ENCODE peak calls at places on chromosome 11, in four cellular contexts. D, W, S and X are unnamed samples.

GRCh38 chr11:128630367-128631230 is 43.2 kb upstream of the ETS1 start:
- DNase-seq in D (peak), W (peak), S (peak), X (peak)

GRCh38 chr11:94602430-94603372 is 35.5 kb downstream of the PIWIL4 start:
- DNase-seq in D (no peak), W (peak), S (peak), X (peak)

GRCh38 chr11:61589961-61590360 is 9.1 kb upstream of the SYT7 start:
- DNase-seq in D (no peak), W (no peak), S (no peak), X (no peak)

GRCh38 chr11:115636686-115637555 is 132.7 kb upstream of the CADM1 start:
- DNase-seq in D (no peak), W (no peak), S (no peak), X (no peak)

GRCh38 chr11:57900315-57900714 is 123.4 kb upstream of the OR9Q1 start:
- DNase-seq in D (peak), W (no peak), S (no peak), X (peak)

GRCh38 chr11:94130589-94131362 is 2.1 kb downstream of the PANX1 start:
- DNase-seq in D (peak), W (peak), S (peak), X (no peak)

GRCh38 chr11:119935341-119935925 is 202.5 kb downstream of the TRIM29 start:
- DNase-seq in D (no peak), W (no peak), S (no peak), X (no peak)

GRCh38 chr11:62295504-62295903 is 3.4 kb downstream of the SCGB1D4 start:
- DNase-seq in D (peak), W (peak), S (peak), X (peak)

GRCh38 chr11:69083531-69084247 is 35.0 kb downstream of the TPCN2 start:
- DNase-seq in D (no peak), W (no peak), S (no peak), X (no peak)

GRCh38 chr11:64742940-64743590 is 877 bp downstream of the RASGRP2 start:
- DNase-seq in D (peak), W (no peak), S (peak), X (peak)

GRCh38 chr11:1350086-1350725 is 39.5 kb upstream of the BRSK2 start:
- DNase-seq in D (no peak), W (no peak), S (no peak), X (no peak)

GRCh38 chr11:13384837-13385417 is 78.1 kb downstream of the BTBD10 start:
- DNase-seq in D (peak), W (peak), S (peak), X (peak)

GRCh38 chr11:20367313-20367948 is 3.9 kb downstream of the HTATIP2 start:
- DNase-seq in D (peak), W (peak), S (peak), X (peak)

GRCh38 chr11:76157891-76158290 is 48.4 kb downstream of the WNT11 start:
- DNase-seq in D (no peak), W (no peak), S (no peak), X (no peak)

GRCh38 chr11:44179173-44179572 is 83.7 kb downstream of the EXT2 start:
- DNase-seq in D (no peak), W (peak), S (no peak), X (no peak)

GRCh38 chr11:134404485-134405341 is 7.3 kb downstream of the B3GAT1 start:
- DNase-seq in D (no peak), W (no peak), S (no peak), X (no peak)

GRCh38 chr11:39932996-39933395 is 1526.5 kb downstream of the LRRC4C start:
- DNase-seq in D (no peak), W (no peak), S (no peak), X (no peak)

GRCh38 chr11:30983143-30983542 is 386.4 kb downstream of the DCDC1 start:
- DNase-seq in D (no peak), W (no peak), S (peak), X (no peak)

GRCh38 chr11:134019500-134019899 is 49.4 kb upstream of the JAM3 start:
- DNase-seq in D (no peak), W (no peak), S (no peak), X (no peak)

GRCh38 chr11:71454470-71455113 is 1.6 kb downstream of the NADSYN1 start:
- DNase-seq in D (peak), W (no peak), S (no peak), X (peak)

GRCh38 chr11:27904358-27905055 is 203.4 kb downstream of the KIF18A start:
- DNase-seq in D (peak), W (peak), S (no peak), X (no peak)

GRCh38 chr11:90208857-90209256 is 14.0 kb downstream of the CHORDC1 start:
- DNase-seq in D (no peak), W (no peak), S (no peak), X (no peak)

GRCh38 chr11:122863704-122864326 is 18.7 kb upstream of the JHY start:
- DNase-seq in D (peak), W (peak), S (peak), X (peak)

GRCh38 chr11:78226684-78227680 is 38.3 kb downstream of the USP35 start:
- DNase-seq in D (no peak), W (no peak), S (no peak), X (no peak)

GRCh38 chr11:117734596-117734995 is 62.4 kb downstream of the DSCAML1 start:
- DNase-seq in D (no peak), W (no peak), S (no peak), X (no peak)

GRCh38 chr11:125063429-125064043 is 431 bp downstream of the SLC37A2 start:
- DNase-seq in D (no peak), W (no peak), S (no peak), X (no peak)

GRCh38 chr11:86492370-86493030 is 117.8 kb downstream of the CCDC81 start:
- DNase-seq in D (no peak), W (peak), S (peak), X (no peak)

GRCh38 chr11:118929496-118930151 is 3.9 kb upstream of the BCL9L start:
- DNase-seq in D (peak), W (peak), S (peak), X (peak)

GRCh38 chr11:47656284-47656915 is 14.0 kb upstream of the MTCH2 start:
- DNase-seq in D (no peak), W (no peak), S (no peak), X (no peak)

GRCh38 chr11:87114093-87114492 is 76.4 kb downstream of the TMEM135 start:
- DNase-seq in D (no peak), W (peak), S (peak), X (no peak)

GRCh38 chr11:37502202-37502601 is 904.2 kb upstream of the RAG2 start:
- DNase-seq in D (no peak), W (peak), S (peak), X (no peak)

GRCh38 chr11:72634472-72635095 is 39.6 kb downstream of the PDE2A start:
- DNase-seq in D (no peak), W (no peak), S (no peak), X (no peak)

GRCh38 chr11:115321602-115322289 is 182.5 kb downstream of the CADM1 start:
- DNase-seq in D (no peak), W (peak), S (no peak), X (no peak)

GRCh38 chr11:134951305-134951700 is 539.3 kb upstream of the B3GAT1 start:
- DNase-seq in D (peak), W (peak), S (peak), X (no peak)

GRCh38 chr11:121688860-121689614 is 236.3 kb upstream of the SORL1-AS1 start:
- DNase-seq in D (no peak), W (peak), S (no peak), X (peak)
- TF ChIP-seq CTCF in D (no peak), W (no peak), S (no peak), X (no peak)

DNA sequence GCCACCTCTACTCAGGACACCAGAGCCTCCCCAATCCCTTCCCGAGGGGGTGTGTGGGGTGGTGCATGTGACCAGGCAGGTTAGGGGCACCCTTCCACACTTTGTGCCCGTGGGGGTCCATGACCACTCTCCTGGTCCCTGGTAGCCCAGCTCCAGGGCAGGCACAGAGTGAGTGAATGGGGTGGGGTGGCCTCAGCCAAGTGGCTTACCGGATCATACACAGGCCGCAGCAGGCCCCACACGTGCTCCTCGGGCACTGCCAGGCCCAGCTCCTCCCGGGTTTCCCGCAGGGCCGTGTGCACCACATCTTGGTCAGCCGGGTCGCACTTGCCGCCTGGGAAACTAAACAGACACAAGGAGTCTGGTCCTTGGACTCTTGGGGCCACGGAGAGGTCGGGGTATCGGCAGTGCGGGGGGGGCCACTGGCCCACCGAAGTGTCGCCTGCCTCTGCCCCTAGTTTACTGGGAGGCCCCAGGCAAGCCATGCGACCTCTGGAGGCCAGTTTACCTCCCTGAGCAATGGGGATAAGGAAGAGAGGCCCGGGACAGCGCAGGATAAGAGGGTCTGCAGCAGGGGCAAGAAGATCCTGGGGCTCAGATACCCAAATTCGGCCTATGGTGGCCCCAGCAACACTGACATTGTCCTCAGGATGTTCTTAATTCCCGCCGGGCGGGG is 889 bp downstream of the NUDT8 start:
- DNase-seq in D (no peak), W (no peak), S (no peak), X (no peak)
- TF ChIP-seq CTCF in D (no peak), W (no peak), S (no peak), X (no peak)

DNA sequence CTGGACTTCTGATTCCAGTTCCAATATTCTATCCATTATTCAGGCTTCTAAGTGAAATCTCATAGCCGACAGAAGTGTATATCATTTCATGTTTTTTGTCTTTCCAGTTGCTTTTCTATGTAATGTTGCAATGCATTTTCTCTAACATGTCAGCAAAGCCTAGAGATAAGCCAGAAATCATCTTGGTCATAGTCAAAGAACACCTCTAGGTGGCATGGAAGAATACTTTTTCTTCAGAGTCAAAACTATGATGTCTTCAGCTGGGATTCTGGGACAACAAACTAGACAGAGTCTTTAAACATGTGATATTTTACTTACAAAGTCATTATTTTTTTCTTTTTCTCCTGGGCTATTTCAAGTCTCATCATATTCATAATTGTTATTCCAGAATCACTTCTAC is 4.4 kb downstream of the GAS2 start:
- DNase-seq in D (peak), W (no peak), S (peak), X (no peak)
- TF ChIP-seq CTCF in D (peak), W (no peak), S (peak), X (no peak)

GRCh38 chr11:108666373-108666772 is 1.5 kb downstream of the DDX10 start:
- DNase-seq in D (peak), W (peak), S (no peak), X (no peak)
- TF ChIP-seq CTCF in D (no peak), W (no peak), S (no peak), X (no peak)

DNA sequence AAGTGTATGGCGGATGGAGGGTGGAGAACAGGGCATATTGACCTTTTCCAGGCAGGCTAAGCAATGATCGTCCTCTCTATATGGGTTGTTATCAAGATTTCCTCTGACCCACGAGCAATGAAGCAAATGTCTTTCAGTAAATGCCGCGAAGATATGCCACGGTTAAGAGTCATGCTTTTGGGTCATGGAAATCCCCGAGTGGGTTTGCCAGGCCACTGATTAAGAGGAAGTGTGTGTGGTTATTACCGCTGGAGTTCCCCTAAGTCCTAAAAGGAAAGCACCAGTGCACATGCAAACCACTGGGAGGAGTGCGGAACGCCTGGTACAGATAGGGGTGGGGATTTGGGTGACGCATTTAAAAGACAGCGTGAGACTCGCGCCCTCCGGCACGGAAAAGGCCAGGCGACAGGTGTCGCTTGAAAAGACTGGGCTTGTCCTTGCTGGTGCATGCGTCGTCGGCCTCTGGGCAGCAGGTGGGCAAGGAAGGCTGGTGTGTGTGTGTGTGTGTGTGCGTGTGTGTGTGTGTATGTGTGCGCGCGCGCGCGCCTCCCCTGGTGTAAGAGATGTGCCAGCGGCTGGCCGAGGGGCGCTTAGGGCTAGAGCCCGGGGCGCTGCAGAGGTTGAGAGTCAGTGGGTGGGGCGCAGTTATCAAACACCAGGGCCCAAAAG is at the start of gene BIRC3:
- DNase-seq in D (peak), W (peak), S (peak), X (peak)
- TF ChIP-seq CTCF in D (no peak), W (peak), S (peak), X (no peak)

GRCh38 chr11:92136792-92137191 is 87.8 kb upstream of the FAT3 start:
- DNase-seq in D (peak), W (no peak), S (no peak), X (no peak)

GRCh38 chr11:92141725-92142124 is 82.9 kb upstream of the FAT3 start:
- DNase-seq in D (no peak), W (no peak), S (no peak), X (no peak)

GRCh38 chr11:92141159-92141558 is 83.5 kb upstream of the FAT3 start:
- DNase-seq in D (no peak), W (no peak), S (no peak), X (no peak)

GRCh38 chr11:92140021-92140420 is 84.6 kb upstream of the FAT3 start:
- DNase-seq in D (no peak), W (no peak), S (no peak), X (no peak)
- TF ChIP-seq CTCF in D (no peak), W (no peak), S (no peak), X (no peak)

DNA sequence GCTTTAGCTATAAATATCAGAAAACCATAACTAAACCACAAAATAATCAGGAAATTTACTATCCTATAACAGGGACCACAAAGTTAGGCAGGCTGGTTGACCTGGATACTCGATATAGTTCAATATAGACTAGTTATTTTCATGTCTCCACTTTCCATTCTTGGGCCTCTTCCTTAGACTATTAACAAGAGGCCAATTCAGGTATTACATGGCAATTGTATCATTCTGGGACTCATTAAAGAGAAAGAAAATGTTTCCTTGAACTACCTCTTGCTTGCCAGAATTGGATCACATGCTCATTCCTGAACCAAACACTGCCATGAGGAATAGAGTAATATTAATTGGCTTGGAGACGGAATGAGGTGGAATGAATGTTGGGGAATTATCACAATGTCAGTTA is 76.0 kb downstream of the EIF3M start:
- DNase-seq in D (no peak), W (peak), S (no peak), X (no peak)
- TF ChIP-seq CTCF in D (no peak), W (no peak), S (no peak), X (no peak)